ENCODE peak calls at places on chromosomes 7 and 10, in six cellular contexts. F is GM12865; L is HFF-Myc; A is ascending aorta; K is CD8-positive, alpha-beta T cell; Z is uterus. M is an unnamed sample.

GRCh38 chr7:77734590-77735421 is 38.5 kb downstream of the RSBN1L start:
- DNase-seq in L (no peak), F (no peak), Z (no peak), K (no peak), A (no peak), M (no peak)

GRCh38 chr7:25134360-25135010 is 9.4 kb upstream of the CYCS start:
- DNase-seq in K (no peak), F (no peak), Z (no peak), A (no peak), L (no peak), M (no peak)

GRCh38 chr7:82319674-82320118 is 123.9 kb downstream of the CACNA2D1 start:
- DNase-seq in F (no peak), L (peak), Z (peak), A (peak), K (no peak), M (peak)

GRCh38 chr10:36441557-36441956 is 683.8 kb upstream of the ANKRD30A start:
- DNase-seq in A (no peak), L (no peak), K (no peak), Z (no peak), F (no peak), M (no peak)

GRCh38 chr10:97028126-97028831 is 157.5 kb downstream of the SLIT1 start:
- DNase-seq in A (no peak), L (no peak), K (no peak), Z (no peak), F (no peak), M (peak)

GRCh38 chr7:158384746-158385145 is 202.9 kb downstream of the PTPRN2 start:
- DNase-seq in F (no peak), L (no peak), K (no peak), Z (no peak), A (no peak), M (no peak)

GRCh38 chr7:93914581-93915066 is 6.9 kb upstream of the GNG11 start:
- DNase-seq in K (no peak), A (no peak), L (no peak), Z (no peak), F (no peak), M (no peak)

GRCh38 chr7:28298870-28299484 is 113.3 kb upstream of the CREB5 start:
- DNase-seq in A (no peak), L (peak), F (no peak), Z (peak), K (no peak), M (no peak)

GRCh38 chr10:68734349-68734748 is 13.3 kb downstream of the CCAR1 start:
- DNase-seq in Z (no peak), A (no peak), L (no peak), K (no peak), F (no peak), M (no peak)

GRCh38 chr10:78450807-78451485 is 417.3 kb downstream of the RPS24 start:
- DNase-seq in F (no peak), L (no peak), A (peak), K (no peak), Z (no peak), M (no peak)

GRCh38 chr7:20268832-20269231 is 51.6 kb upstream of the MACC1 start:
- DNase-seq in L (no peak), F (no peak), Z (no peak), A (no peak), K (no peak), M (no peak)

GRCh38 chr7:12007591-12007990 is 175.6 kb upstream of the THSD7A start:
- DNase-seq in Z (no peak), F (no peak), K (no peak), A (no peak), L (no peak), M (no peak)

GRCh38 chr10:123042708-123043408 is 34.1 kb downstream of the ACADSB start:
- DNase-seq in Z (no peak), A (no peak), K (no peak), F (no peak), L (no peak), M (no peak)

GRCh38 chr7:90212149-90212495 is 582 bp downstream of the STEAP2 start:
- DNase-seq in F (no peak), A (no peak), Z (no peak), L (no peak), K (no peak), M (no peak)

GRCh38 chr10:132708936-132709335 is 77.0 kb downstream of the NKX6-2 start:
- DNase-seq in F (no peak), A (peak), Z (no peak), L (no peak), K (no peak), M (no peak)

GRCh38 chr10:95209509-95210127 is 15.6 kb downstream of the ACSM6 start:
- DNase-seq in Z (no peak), A (no peak), L (no peak), K (no peak), F (no peak), M (no peak)

GRCh38 chr10:29627201-29628105 is 7.3 kb downstream of the SVIL start:
- DNase-seq in Z (no peak), K (no peak), L (no peak), F (no peak), A (no peak), M (peak)

GRCh38 chr10:5089869-5090268 is 4.3 kb upstream of the AKR1C3 start:
- DNase-seq in K (no peak), A (no peak), F (peak), L (no peak), Z (no peak), M (no peak)

GRCh38 chr10:97714401-97715258 is 1.1 kb downstream of the MARVELD1 start:
- DNase-seq in A (peak), Z (peak), K (no peak), L (no peak), F (peak), M (no peak)

GRCh38 chr10:80407836-80408197 is 534 bp upstream of the PRXL2A start:
- DNase-seq in L (no peak), K (no peak), Z (no peak), F (no peak), A (no peak), M (no peak)

GRCh38 chr7:134420509-134421125 is 38.3 kb downstream of the AKR1B1 start:
- DNase-seq in Z (no peak), F (peak), K (no peak), L (peak), A (no peak), M (peak)

GRCh38 chr10:58797356-58797755 is 284.7 kb downstream of the BICC1 start:
- DNase-seq in L (no peak), Z (no peak), F (no peak), A (no peak), K (no peak), M (no peak)

GRCh38 chr10:132388901-132389630 is 7.9 kb upstream of the PWWP2B start:
- DNase-seq in Z (peak), A (peak), K (no peak), L (no peak), F (no peak), M (no peak)

GRCh38 chr7:139471740-139472353 is 11.6 kb downstream of the KLRG2 start:
- DNase-seq in K (no peak), F (no peak), L (no peak), A (no peak), Z (no peak), M (no peak)

GRCh38 chr10:8036521-8037198 is 17.8 kb upstream of the GATA3 start:
- DNase-seq in F (no peak), A (peak), Z (no peak), L (no peak), K (peak), M (no peak)

GRCh38 chr10:4109469-4109868 is 324.5 kb upstream of the KLF6 start:
- DNase-seq in A (no peak), Z (no peak), F (no peak), K (no peak), L (no peak), M (no peak)

GRCh38 chr7:80135306-80136104 is 874 bp downstream of the GNAI1 start:
- DNase-seq in K (peak), F (no peak), L (no peak), A (no peak), Z (peak), M (no peak)

GRCh38 chr7:132683967-132684690 is 107.9 kb upstream of the PLXNA4 start:
- DNase-seq in A (no peak), Z (no peak), K (no peak), F (no peak), L (no peak), M (no peak)

GRCh38 chr7:131521651-131522163 is 34.7 kb downstream of the PODXL start:
- DNase-seq in K (no peak), F (no peak), A (peak), L (no peak), Z (no peak), M (no peak)

GRCh38 chr7:24869572-24869971 is 110.4 kb downstream of the OSBPL3 start:
- DNase-seq in L (no peak), A (no peak), K (no peak), F (no peak), Z (no peak), M (no peak)

GRCh38 chr7:27303021-27303420 is 60.4 kb downstream of the EVX1 start:
- DNase-seq in Z (no peak), A (no peak), L (no peak), K (no peak), F (no peak), M (no peak)

GRCh38 chr7:72818663-72819366 is 9.2 kb downstream of the TYW1B start:
- DNase-seq in L (no peak), F (no peak), K (no peak), Z (no peak), A (no peak), M (no peak)

GRCh38 chr10:78572565-78572964 is 496.2 kb upstream of the ZMIZ1 start:
- DNase-seq in K (no peak), F (no peak), Z (peak), A (no peak), L (no peak), M (no peak)

GRCh38 chr10:113085776-113086175 is 135.7 kb downstream of the TCF7L2 start:
- DNase-seq in A (no peak), L (no peak), K (no peak), F (no peak), Z (no peak), M (no peak)

GRCh38 chr10:113087082-113088029 is 137.3 kb downstream of the TCF7L2 start:
- DNase-seq in A (peak), K (no peak), F (no peak), L (peak), Z (peak), M (peak)

GRCh38 chr10:113080621-113081229 is 130.7 kb downstream of the TCF7L2 start:
- DNase-seq in Z (no peak), A (no peak), F (no peak), L (no peak), K (no peak), M (no peak)

GRCh38 chr10:113086282-113086681 is 136.2 kb downstream of the TCF7L2 start:
- DNase-seq in Z (no peak), F (no peak), K (no peak), L (no peak), A (no peak), M (no peak)

DNA sequence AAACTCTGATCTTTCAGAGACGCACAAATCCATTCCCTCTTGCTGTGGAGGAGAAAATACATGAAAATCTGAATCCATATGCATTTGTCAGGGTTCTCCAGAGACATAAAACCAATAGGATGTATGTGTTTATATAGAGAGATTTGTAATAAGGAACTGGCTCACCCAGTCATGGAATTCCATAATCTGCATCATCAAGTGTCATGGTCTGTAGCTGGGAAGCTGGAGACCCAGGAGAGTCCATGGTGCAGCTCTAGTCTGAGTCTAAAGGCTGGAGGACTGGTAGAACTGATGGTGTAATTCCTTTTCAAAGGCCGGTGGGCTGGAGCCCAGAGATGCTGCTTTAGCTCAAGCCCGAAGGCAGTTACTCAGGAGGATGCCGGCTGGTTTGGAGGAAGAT is 134.0 kb downstream of the TCF7L2 start:
- DNase-seq in L (no peak), K (no peak), F (no peak), Z (no peak), A (no peak), M (no peak)
- H3K4me3 ChIP-seq in L (no peak), K (no peak), F (no peak), Z (no peak), A (no peak), M (no peak)

GRCh38 chr10:22690614-22691431 is 23.6 kb downstream of the PIP4K2A start:
- DNase-seq in A (no peak), Z (no peak), L (no peak), F (no peak), K (no peak), M (no peak)
- TF ChIP-seq CTCF in A (no peak), Z (no peak), L (no peak), F (no peak), K (no peak), M (no peak)

GRCh38 chr10:18659784-18660561 is 742 bp downstream of the ARL5B start:
- DNase-seq in A (no peak), F (peak), L (no peak), K (no peak), Z (no peak), M (no peak)

GRCh38 chr10:18658301-18658991 is 785 bp upstream of the ARL5B start:
- DNase-seq in Z (peak), A (no peak), K (no peak), L (no peak), F (peak), M (no peak)

GRCh38 chr10:18658992-18659783 is at the start of gene ARL5B:
- DNase-seq in K (peak), Z (peak), A (peak), F (peak), L (peak), M (peak)

GRCh38 chr10:18665079-18665478 is 5.8 kb downstream of the ARL5B start:
- DNase-seq in Z (no peak), A (no peak), L (no peak), K (no peak), F (no peak), M (no peak)

DNA sequence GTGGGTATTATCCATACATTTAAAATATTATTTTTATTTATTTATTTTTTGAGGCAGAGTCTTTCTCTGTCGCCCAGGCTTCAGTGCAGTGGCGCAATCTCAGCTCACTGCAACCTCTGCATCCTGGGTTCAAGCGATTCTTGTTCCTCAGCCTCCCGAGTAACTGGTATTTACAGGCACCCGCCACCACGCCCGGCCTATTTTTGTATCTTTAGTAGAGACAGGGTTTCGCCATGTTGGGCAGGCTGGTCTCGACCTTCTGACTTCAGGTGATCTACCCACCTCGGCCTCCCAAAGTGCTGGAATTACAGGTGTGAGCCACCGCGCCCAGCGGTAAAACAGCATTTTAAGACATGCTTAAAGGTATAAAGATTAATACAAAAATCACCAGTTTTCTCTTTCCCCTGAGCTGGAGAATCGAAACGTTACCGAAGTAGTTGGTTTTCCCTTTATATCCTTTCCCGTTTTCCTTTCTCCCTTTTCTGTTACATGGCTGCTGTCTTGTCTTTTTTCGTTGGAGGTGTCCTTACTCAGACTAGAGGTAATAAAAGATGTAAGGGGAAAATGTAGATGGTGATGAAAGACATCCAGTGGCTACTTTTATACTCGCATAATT is 1.7 kb downstream of the ARL5B start:
- DNase-seq in Z (no peak), K (no peak), F (no peak), L (no peak), A (no peak), M (no peak)
- H3K4me3 ChIP-seq in Z (no peak), K (no peak), F (peak), L (peak), A (peak), M (no peak)

GRCh38 chr7:47089068-47089417 is 492.9 kb downstream of the TNS3 start:
- DNase-seq in K (no peak), L (no peak), Z (no peak), F (no peak), A (no peak), M (no peak)
- TF ChIP-seq CTCF in K (peak), L (no peak), Z (no peak), F (no peak), A (no peak), M (no peak)

DNA sequence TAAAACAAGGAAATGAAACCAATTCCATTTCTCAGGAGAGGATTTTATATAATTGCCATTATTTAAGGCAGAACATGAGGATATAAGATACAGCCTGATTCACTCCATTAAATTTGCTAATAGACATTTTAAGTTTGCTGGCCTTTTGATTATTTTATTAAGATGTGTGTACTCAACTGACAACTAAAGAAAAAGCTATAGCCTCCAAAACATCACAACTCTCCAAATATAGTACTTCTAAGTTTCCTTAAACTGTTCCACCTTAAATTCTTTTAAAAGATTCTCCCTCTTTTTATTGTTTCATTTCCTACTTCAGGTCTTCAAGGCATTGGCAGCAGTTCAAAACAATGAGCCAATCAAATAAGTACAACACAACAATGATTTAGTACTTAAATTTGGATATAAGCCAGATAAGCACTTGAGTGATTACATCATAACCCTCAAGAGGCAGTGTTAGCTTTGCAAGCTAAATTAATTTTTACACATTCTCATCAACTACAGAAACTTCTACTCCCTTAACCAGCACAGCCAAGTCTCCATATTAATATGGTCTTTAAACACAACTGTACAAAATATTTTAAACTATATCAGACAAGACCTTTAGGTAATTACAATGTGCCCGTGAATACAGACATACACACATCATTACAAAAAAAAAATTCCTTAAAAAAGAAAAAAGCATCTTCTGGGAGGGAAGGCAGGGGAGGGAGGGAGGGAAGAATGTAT is 121.8 kb downstream of the KMT2C start:
- DNase-seq in K (no peak), Z (no peak), A (no peak), L (peak), F (peak), M (peak)
- H3K4me3 ChIP-seq in K (no peak), Z (no peak), A (no peak), L (no peak), F (no peak), M (no peak)

M was measured in AG09309.